ENCODE peak calls at places on chromosome 21, in six cellular contexts. P, D, H, G, I and N are unnamed samples.

GRCh38 chr21:33817663-33818433 is 97.8 kb downstream of the ATP5PO start:
- DNase-seq in P (no peak), D (no peak), H (no peak), G (no peak), I (no peak), N (no peak)

GRCh38 chr21:31338892-31339368 is 5.1 kb downstream of the TIAM1 start:
- DNase-seq in P (no peak), D (no peak), H (no peak), G (no peak), I (no peak), N (no peak)

GRCh38 chr21:35366348-35367085 is 317.4 kb upstream of the RUNX1 start:
- DNase-seq in P (no peak), D (no peak), H (no peak), G (no peak), I (no peak), N (no peak)

GRCh38 chr21:34639250-34639649 is 24.3 kb upstream of the RCAN1 start:
- DNase-seq in P (no peak), D (no peak), H (no peak), G (no peak), I (no peak), N (no peak)

GRCh38 chr21:24693779-24694178 is 913.5 kb downstream of the MRPL39 start:
- DNase-seq in P (no peak), D (no peak), H (no peak), G (no peak), I (no peak), N (no peak)

GRCh38 chr21:37827878-37828277 is 88.4 kb downstream of the KCNJ6 start:
- DNase-seq in P (no peak), D (no peak), H (no peak), G (no peak), I (no peak), N (peak)

GRCh38 chr21:37658994-37659458 is 257.2 kb downstream of the KCNJ6 start:
- DNase-seq in P (no peak), D (no peak), H (peak), G (no peak), I (peak), N (no peak)

GRCh38 chr21:33286600-33287456 is 20.7 kb downstream of the IL10RB start:
- DNase-seq in P (no peak), D (no peak), H (no peak), G (no peak), I (peak), N (peak)